ENCODE peak calls at places on chromosomes 13 and 19, in nine cellular contexts. B, I, L, Z, M, N, G, O and K are unnamed samples. For H3K4me1 and H3K27me3, the result is how much of the 10 kb centered on the place peaks cover.

GRCh38 chr13:34623331-34623730 is 318.7 kb upstream of the NBEA start:
- DNase-seq in B (no peak), I (no peak), L (no peak), Z (no peak), M (no peak), N (no peak), G (no peak), O (no peak), K (no peak)

GRCh38 chr13:44426461-44426860 is 52.8 kb downstream of the SERP2 start:
- DNase-seq in B (no peak), I (no peak), L (no peak), Z (no peak), M (no peak), N (no peak), G (no peak), O (no peak), K (no peak)

GRCh38 chr19:33100894-33101644 is 20.1 kb downstream of the GPATCH1 start:
- DNase-seq in B (no peak), I (no peak), L (no peak), Z (peak), M (no peak), N (no peak), G (no peak), O (no peak), K (no peak)

GRCh38 chr13:81133066-81133465 is 792.1 kb upstream of the SPRY2 start:
- DNase-seq in B (no peak), I (no peak), L (no peak), Z (no peak), M (no peak), N (no peak), G (no peak), O (no peak), K (no peak)

GRCh38 chr13:55244991-55245644 is 1895.6 kb upstream of the PRR20A start:
- DNase-seq in B (peak), I (no peak), L (no peak), Z (no peak), M (no peak), N (no peak), G (no peak), O (peak), K (no peak)

GRCh38 chr19:33368074-33368864 is 5.2 kb upstream of the CEBPG start:
- DNase-seq in B (no peak), I (no peak), L (no peak), Z (no peak), M (no peak), N (no peak), G (no peak), O (no peak), K (no peak)

GRCh38 chr19:47094557-47095517 is 18.7 kb downstream of the ZC3H4 start:
- DNase-seq in B (no peak), I (no peak), L (peak), Z (peak), M (peak), N (peak), G (no peak), O (peak), K (no peak)

GRCh38 chr13:44159633-44160279 is 213.9 kb upstream of the SERP2 start:
- DNase-seq in B (no peak), I (no peak), L (no peak), Z (no peak), M (no peak), N (no peak), G (peak), O (no peak), K (no peak)

GRCh38 chr13:107466326-107466725 is 749.0 kb downstream of the LIG4 start:
- DNase-seq in B (no peak), I (no peak), L (no peak), Z (no peak), M (no peak), N (no peak), G (no peak), O (no peak), K (no peak)

GRCh38 chr19:18013621-18014111 is 5.7 kb downstream of the ARRDC2 start:
- DNase-seq in B (no peak), I (no peak), L (no peak), Z (no peak), M (no peak), N (peak), G (peak), O (no peak), K (no peak)
- H3K4me1 ChIP-seq in B (under half), I (under half), L (half or more), Z (under half), M (half or more), N (half or more), G (under half), O (under half), K (under half)

DNA sequence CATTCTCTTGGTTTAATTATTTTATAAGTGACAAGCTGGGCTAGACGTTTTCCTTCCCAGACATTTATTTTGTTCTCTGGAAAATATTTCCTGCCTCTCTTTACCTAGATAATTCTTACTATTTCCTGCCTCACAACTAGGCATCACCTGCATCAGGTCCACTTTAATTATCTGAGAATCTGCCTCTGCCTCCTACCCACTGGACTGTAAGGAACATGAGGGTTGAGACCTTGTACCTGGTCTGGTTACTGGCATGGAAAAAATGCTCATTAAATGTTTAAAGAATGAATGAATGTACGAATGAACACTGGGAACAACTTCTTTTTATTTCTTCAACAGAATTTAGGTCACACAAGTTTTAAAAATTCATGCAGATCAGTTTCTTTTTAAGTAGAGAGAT is 13.4 kb upstream of the METTL21C start:
- DNase-seq in B (no peak), I (no peak), L (no peak), Z (no peak), M (no peak), N (no peak), G (no peak), O (no peak), K (no peak)
- H3K4me3 ChIP-seq in B (no peak), I (no peak), L (no peak), Z (no peak), M (no peak), N (no peak), G (no peak), O (no peak), K (no peak)

GRCh38 chr19:45159971-45160324 is 834 bp downstream of the NKPD1 start:
- DNase-seq in B (no peak), I (no peak), L (no peak), Z (no peak), M (no peak), N (no peak), G (no peak), O (no peak), K (no peak)
- H3K27me3 ChIP-seq in B (under half), I (half or more), L (half or more), Z (under half), M (under half), N (under half), G (under half), O (under half), K (under half)

DNA sequence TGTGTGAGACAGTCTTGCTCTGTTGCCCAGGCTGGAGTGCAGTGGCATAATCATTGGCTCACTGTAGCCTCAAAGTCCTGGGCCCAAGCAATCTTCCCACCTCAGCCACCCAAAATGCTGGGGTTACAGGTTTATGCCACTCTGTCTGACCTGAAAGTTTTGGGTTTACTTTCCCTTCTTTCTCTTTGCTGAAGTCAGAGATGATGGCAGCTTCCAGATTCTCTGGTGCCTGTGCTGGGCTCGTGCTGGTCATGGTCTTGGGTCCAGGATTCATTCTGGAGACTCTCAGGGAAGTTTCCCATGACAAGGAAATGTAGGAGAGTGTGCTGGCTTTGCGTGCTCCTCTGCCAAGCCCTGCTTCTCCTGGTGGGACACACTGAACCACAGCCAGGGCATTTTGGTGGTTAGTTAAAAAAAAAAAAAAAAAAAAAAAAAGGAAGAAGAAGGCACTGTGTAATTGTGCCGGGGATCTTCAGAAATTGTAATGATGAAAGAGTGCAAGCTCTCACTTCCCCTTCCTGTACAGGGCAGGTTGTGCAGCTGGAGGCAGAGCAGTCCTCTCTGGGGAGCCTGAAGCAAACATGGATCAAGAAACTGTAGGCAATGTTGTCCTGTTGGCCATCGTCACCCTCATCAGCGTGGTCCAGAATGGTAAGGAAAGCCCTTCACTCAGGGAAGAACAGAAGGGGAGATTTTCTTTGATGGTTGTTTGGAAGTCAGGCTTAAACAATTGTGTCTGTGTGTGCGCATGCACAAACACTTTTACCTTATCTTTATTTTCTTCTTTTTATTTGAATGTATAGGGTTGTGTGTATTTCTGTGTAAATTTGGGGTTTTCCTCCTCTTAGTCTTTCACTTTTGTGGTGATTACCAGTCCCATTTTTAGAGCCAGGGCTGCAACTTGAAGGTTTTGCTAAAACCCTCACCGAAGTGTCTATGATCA is at the start of gene ALOX5AP:
- DNase-seq in B (no peak), I (no peak), L (no peak), Z (peak), M (peak), N (no peak), G (no peak), O (no peak), K (no peak)
- H3K4me1 ChIP-seq in B (under half), I (under half), L (half or more), Z (under half), M (half or more), N (under half), G (under half), O (under half), K (under half)

GRCh38 chr13:23988546-23989122 is 91.3 kb upstream of the C1QTNF9B start:
- DNase-seq in B (no peak), I (no peak), L (no peak), Z (no peak), M (no peak), N (no peak), G (no peak), O (no peak), K (no peak)
- H3K4me3 ChIP-seq in B (no peak), I (no peak), L (no peak), Z (no peak), M (no peak), N (no peak), G (no peak), O (no peak), K (no peak)

GRCh38 chr13:111095911-111096501 is 19.1 kb upstream of the ARHGEF7 start:
- DNase-seq in B (no peak), I (no peak), L (no peak), Z (no peak), M (no peak), N (no peak), G (no peak), O (no peak), K (no peak)
- H3K27me3 ChIP-seq in B (under half), I (under half), L (half or more), Z (under half), M (under half), N (under half), G (under half), O (under half), K (under half)

GRCh38 chr19:13163609-13164364 is 13.6 kb downstream of the IER2 start:
- DNase-seq in B (peak), I (peak), L (peak), Z (peak), M (peak), N (peak), G (peak), O (peak), K (peak)
- H3K4me1 ChIP-seq in B (half or more), I (half or more), L (half or more), Z (half or more), M (half or more), N (under half), G (under half), O (half or more), K (under half)

GRCh38 chr19:52415711-52416110 is 13.2 kb upstream of the ZNF534 start:
- DNase-seq in B (no peak), I (no peak), L (no peak), Z (no peak), M (no peak), N (no peak), G (no peak), O (no peak), K (no peak)
- H3K4me3 ChIP-seq in B (no peak), I (no peak), L (no peak), Z (no peak), M (no peak), N (no peak), G (no peak), O (no peak), K (no peak)

GRCh38 chr19:55376381-55376933 is at the start of gene TMEM190:
- DNase-seq in B (peak), I (no peak), L (peak), Z (no peak), M (no peak), N (no peak), G (no peak), O (no peak), K (no peak)
- H3K27me3 ChIP-seq in B (half or more), I (half or more), L (half or more), Z (half or more), M (under half), N (under half), G (under half), O (under half), K (under half)